ENCODE peak calls at places on chromosomes 12 and 14, in six cellular contexts. One of them, this sample, is unnamed.

GRCh38 chr12:26031814-26032213 is 73.3 kb downstream of the RASSF8 start:
- DNase-seq in T-helper 9 cell: no peak
- DNase-seq in midbrain: no peak
- DNase-seq in GM04503: no peak
- DNase-seq in T47D: no peak
- DNase-seq in GM20000: no peak
- DNase-seq in this sample: no peak

GRCh38 chr14:63616015-63616414 is 25.7 kb downstream of the WDR89 start:
- DNase-seq in midbrain: no peak
- DNase-seq in GM04503: no peak
- DNase-seq in T-helper 9 cell: no peak
- DNase-seq in GM20000: no peak
- DNase-seq in T47D: no peak
- DNase-seq in this sample: no peak

GRCh38 chr12:130066742-130067141 is 95.5 kb upstream of the FZD10 start:
- DNase-seq in GM20000: no peak
- DNase-seq in T47D: no peak
- DNase-seq in midbrain: no peak
- DNase-seq in T-helper 9 cell: no peak
- DNase-seq in GM04503: no peak
- DNase-seq in this sample: no peak

GRCh38 chr12:125211464-125211863 is 146.2 kb downstream of the AACS start:
- DNase-seq in GM20000: no peak
- DNase-seq in GM04503: no peak
- DNase-seq in midbrain: no peak
- DNase-seq in T-helper 9 cell: no peak
- DNase-seq in T47D: no peak
- DNase-seq in this sample: no peak

GRCh38 chr12:64431791-64432190 is 20.1 kb upstream of the TBK1 start:
- DNase-seq in GM20000: no peak
- DNase-seq in T-helper 9 cell: no peak
- DNase-seq in midbrain: no peak
- DNase-seq in GM04503: no peak
- DNase-seq in T47D: no peak
- DNase-seq in this sample: no peak

GRCh38 chr14:28754209-28754985 is 12.2 kb upstream of the FOXG1 start:
- DNase-seq in GM04503: no peak
- DNase-seq in T47D: peak; percentile 73
- DNase-seq in GM20000: no peak
- DNase-seq in midbrain: peak; percentile 54
- DNase-seq in T-helper 9 cell: no peak
- DNase-seq in this sample: no peak

GRCh38 chr12:40837891-40838424 is 145.7 kb downstream of the CNTN1 start:
- DNase-seq in T47D: no peak
- DNase-seq in T-helper 9 cell: no peak
- DNase-seq in GM04503: no peak
- DNase-seq in GM20000: no peak
- DNase-seq in midbrain: no peak
- DNase-seq in this sample: no peak

GRCh38 chr12:122886851-122887816 is 8.8 kb downstream of the VPS37B start:
- DNase-seq in GM20000: no peak
- DNase-seq in GM04503: no peak
- DNase-seq in T-helper 9 cell: no peak
- DNase-seq in T47D: peak; percentile 50
- DNase-seq in midbrain: no peak
- DNase-seq in this sample: no peak

GRCh38 chr12:19129121-19129485 is 430 bp upstream of the PLEKHA5 start:
- DNase-seq in GM20000: no peak
- DNase-seq in T47D: peak; percentile 5
- DNase-seq in GM04503: no peak
- DNase-seq in T-helper 9 cell: no peak
- DNase-seq in midbrain: no peak
- DNase-seq in this sample: no peak

GRCh38 chr14:58805605-58806358 is 168.0 kb downstream of the DACT1 start:
- DNase-seq in T47D: no peak
- DNase-seq in GM04503: no peak
- DNase-seq in midbrain: no peak
- DNase-seq in GM20000: no peak
- DNase-seq in T-helper 9 cell: no peak
- DNase-seq in this sample: no peak

GRCh38 chr12:115990241-115990640 is 287.3 kb downstream of the MED13L start:
- DNase-seq in T-helper 9 cell: no peak
- DNase-seq in GM04503: no peak
- DNase-seq in T47D: no peak
- DNase-seq in GM20000: no peak
- DNase-seq in midbrain: no peak
- DNase-seq in this sample: no peak

GRCh38 chr12:7373226-7373625 is 69.4 kb downstream of the ACSM4 start:
- DNase-seq in T-helper 9 cell: no peak
- DNase-seq in GM04503: no peak
- DNase-seq in midbrain: no peak
- DNase-seq in GM20000: no peak
- DNase-seq in T47D: no peak
- DNase-seq in this sample: no peak

GRCh38 chr12:82383930-82384513 is 25.7 kb downstream of the METTL25 start:
- DNase-seq in midbrain: peak; percentile 31
- DNase-seq in GM04503: no peak
- DNase-seq in GM20000: no peak
- DNase-seq in T-helper 9 cell: no peak
- DNase-seq in T47D: peak; percentile 65
- DNase-seq in this sample: no peak

GRCh38 chr14:61444215-61444768 is 122.9 kb downstream of the PRKCH start:
- DNase-seq in T-helper 9 cell: peak; percentile 32
- DNase-seq in GM04503: no peak
- DNase-seq in midbrain: no peak
- DNase-seq in GM20000: peak; percentile 65
- DNase-seq in T47D: no peak
- DNase-seq in this sample: no peak

GRCh38 chr12:46702581-46703344 is 123.0 kb downstream of the SLC38A4 start:
- DNase-seq in GM04503: peak; percentile 13
- DNase-seq in midbrain: no peak
- DNase-seq in T47D: no peak
- DNase-seq in GM20000: no peak
- DNase-seq in T-helper 9 cell: no peak
- DNase-seq in this sample: no peak

GRCh38 chr12:27946396-27946795 is 26.1 kb downstream of the PTHLH start:
- DNase-seq in T47D: no peak
- DNase-seq in GM04503: no peak
- DNase-seq in GM20000: no peak
- DNase-seq in T-helper 9 cell: no peak
- DNase-seq in midbrain: no peak
- DNase-seq in this sample: no peak

GRCh38 chr12:113684053-113684907 is 212.6 kb upstream of the LHX5 start:
- DNase-seq in T47D: no peak
- DNase-seq in GM04503: no peak
- DNase-seq in midbrain: no peak
- DNase-seq in T-helper 9 cell: no peak
- DNase-seq in GM20000: no peak
- DNase-seq in this sample: no peak

GRCh38 chr14:64758711-64759554 is 54.7 kb downstream of the PLEKHG3 start:
- DNase-seq in GM20000: no peak
- DNase-seq in GM04503: peak; percentile 45
- DNase-seq in T47D: no peak
- DNase-seq in T-helper 9 cell: no peak
- DNase-seq in midbrain: no peak
- DNase-seq in this sample: no peak

GRCh38 chr14:29926228-29926627 is 1.4 kb downstream of the PRKD1 start:
- DNase-seq in T47D: no peak
- DNase-seq in GM20000: no peak
- DNase-seq in GM04503: no peak
- DNase-seq in midbrain: no peak
- DNase-seq in T-helper 9 cell: no peak
- DNase-seq in this sample: no peak

GRCh38 chr14:96085369-96085768 is 46.2 kb downstream of the C14orf132 start:
- DNase-seq in GM04503: no peak
- DNase-seq in T-helper 9 cell: no peak
- DNase-seq in midbrain: no peak
- DNase-seq in T47D: no peak
- DNase-seq in GM20000: no peak
- DNase-seq in this sample: no peak

GRCh38 chr14:73216035-73216434 is 21.3 kb upstream of the PAPLN start:
- DNase-seq in GM04503: no peak
- DNase-seq in T-helper 9 cell: no peak
- DNase-seq in midbrain: no peak
- DNase-seq in T47D: no peak
- DNase-seq in GM20000: no peak
- DNase-seq in this sample: no peak

GRCh38 chr12:24839268-24839791 is 109.6 kb downstream of the BCAT1 start:
- DNase-seq in midbrain: no peak
- DNase-seq in GM20000: peak; percentile 55
- DNase-seq in GM04503: no peak
- DNase-seq in T47D: no peak
- DNase-seq in T-helper 9 cell: no peak
- DNase-seq in this sample: no peak